ENCODE peak calls at places on chromosomes 5 and 9, in six cellular contexts. One of them, this sample, is unnamed. For H3K36me3 and H3K4me1, the result is how much of the 10 kb centered on the place peaks cover.

GRCh38 chr9:31730398-31730797 is 654.0 kb upstream of the ACO1 start:
- DNase-seq in psoas muscle: peak
- DNase-seq in right lobe of liver: no peak
- DNase-seq in CD8-positive, alpha-beta memory T cell: no peak
- DNase-seq in GM23338: no peak
- DNase-seq in breast epithelium: no peak
- DNase-seq in this sample: no peak

GRCh38 chr5:446864-447263 is 3.9 kb downstream of the EXOC3 start:
- DNase-seq in psoas muscle: peak
- DNase-seq in GM23338: peak
- DNase-seq in right lobe of liver: peak
- DNase-seq in breast epithelium: no peak
- DNase-seq in CD8-positive, alpha-beta memory T cell: peak
- DNase-seq in this sample: peak

GRCh38 chr5:54643679-54644078 is 126.1 kb downstream of the SNX18 start:
- DNase-seq in CD8-positive, alpha-beta memory T cell: no peak
- DNase-seq in breast epithelium: no peak
- DNase-seq in right lobe of liver: no peak
- DNase-seq in GM23338: no peak
- DNase-seq in psoas muscle: no peak
- DNase-seq in this sample: no peak

GRCh38 chr5:67100301-67100700 is 96.3 kb downstream of the CD180 start:
- DNase-seq in right lobe of liver: no peak
- DNase-seq in CD8-positive, alpha-beta memory T cell: no peak
- DNase-seq in breast epithelium: no peak
- DNase-seq in GM23338: no peak
- DNase-seq in psoas muscle: no peak
- DNase-seq in this sample: no peak

GRCh38 chr9:87678650-87679355 is 47.1 kb upstream of the CTSL start:
- DNase-seq in right lobe of liver: peak
- DNase-seq in psoas muscle: no peak
- DNase-seq in GM23338: peak
- DNase-seq in CD8-positive, alpha-beta memory T cell: no peak
- DNase-seq in breast epithelium: no peak
- DNase-seq in this sample: peak

GRCh38 chr5:52577546-52577945 is 210.2 kb upstream of the ITGA1 start:
- DNase-seq in GM23338: no peak
- DNase-seq in breast epithelium: no peak
- DNase-seq in right lobe of liver: no peak
- DNase-seq in psoas muscle: no peak
- DNase-seq in CD8-positive, alpha-beta memory T cell: no peak
- DNase-seq in this sample: no peak

GRCh38 chr5:126484248-126484647 is 61.0 kb downstream of the GRAMD2B start:
- DNase-seq in breast epithelium: no peak
- DNase-seq in right lobe of liver: no peak
- DNase-seq in GM23338: no peak
- DNase-seq in psoas muscle: no peak
- DNase-seq in CD8-positive, alpha-beta memory T cell: no peak
- DNase-seq in this sample: no peak

GRCh38 chr5:175415303-175415702 is 28.7 kb downstream of the DRD1 start:
- DNase-seq in psoas muscle: no peak
- DNase-seq in breast epithelium: no peak
- DNase-seq in right lobe of liver: no peak
- DNase-seq in CD8-positive, alpha-beta memory T cell: no peak
- DNase-seq in GM23338: no peak
- DNase-seq in this sample: no peak

GRCh38 chr9:128121924-128122808 is 5.4 kb downstream of the PTGES2 start:
- DNase-seq in GM23338: no peak
- DNase-seq in breast epithelium: no peak
- DNase-seq in psoas muscle: peak
- DNase-seq in CD8-positive, alpha-beta memory T cell: peak
- DNase-seq in right lobe of liver: peak
- DNase-seq in this sample: no peak

GRCh38 chr9:128120061-128120740 is 7.3 kb downstream of the PTGES2 start:
- DNase-seq in GM23338: no peak
- DNase-seq in CD8-positive, alpha-beta memory T cell: peak
- DNase-seq in breast epithelium: no peak
- DNase-seq in psoas muscle: peak
- DNase-seq in right lobe of liver: peak
- DNase-seq in this sample: no peak

GRCh38 chr9:128120741-128121465 is 6.6 kb downstream of the PTGES2 start:
- DNase-seq in breast epithelium: no peak
- DNase-seq in psoas muscle: peak
- DNase-seq in right lobe of liver: peak
- DNase-seq in GM23338: no peak
- DNase-seq in CD8-positive, alpha-beta memory T cell: peak
- DNase-seq in this sample: no peak

GRCh38 chr9:128122809-128123175 is 4.7 kb downstream of the PTGES2 start:
- DNase-seq in GM23338: no peak
- DNase-seq in breast epithelium: no peak
- DNase-seq in CD8-positive, alpha-beta memory T cell: peak
- DNase-seq in psoas muscle: peak
- DNase-seq in right lobe of liver: peak
- DNase-seq in this sample: no peak

GRCh38 chr9:128121466-128121810 is 6.1 kb downstream of the PTGES2 start:
- DNase-seq in psoas muscle: no peak
- DNase-seq in breast epithelium: no peak
- DNase-seq in right lobe of liver: no peak
- DNase-seq in CD8-positive, alpha-beta memory T cell: no peak
- DNase-seq in GM23338: no peak
- DNase-seq in this sample: no peak
- H3K36me3 ChIP-seq in psoas muscle: under half
- H3K36me3 ChIP-seq in breast epithelium: under half
- H3K36me3 ChIP-seq in right lobe of liver: under half
- H3K36me3 ChIP-seq in CD8-positive, alpha-beta memory T cell: under half
- H3K36me3 ChIP-seq in GM23338: under half
- H3K36me3 ChIP-seq in this sample: under half

GRCh38 chr9:110148384-110148783 is 59.6 kb downstream of the C9orf152 start:
- DNase-seq in GM23338: no peak
- DNase-seq in CD8-positive, alpha-beta memory T cell: no peak
- DNase-seq in right lobe of liver: no peak
- DNase-seq in breast epithelium: no peak
- DNase-seq in psoas muscle: no peak
- DNase-seq in this sample: peak
- H3K4me1 ChIP-seq in GM23338: under half
- H3K4me1 ChIP-seq in CD8-positive, alpha-beta memory T cell: under half
- H3K4me1 ChIP-seq in right lobe of liver: under half
- H3K4me1 ChIP-seq in breast epithelium: under half
- H3K4me1 ChIP-seq in psoas muscle: under half
- H3K4me1 ChIP-seq in this sample: under half

DNA sequence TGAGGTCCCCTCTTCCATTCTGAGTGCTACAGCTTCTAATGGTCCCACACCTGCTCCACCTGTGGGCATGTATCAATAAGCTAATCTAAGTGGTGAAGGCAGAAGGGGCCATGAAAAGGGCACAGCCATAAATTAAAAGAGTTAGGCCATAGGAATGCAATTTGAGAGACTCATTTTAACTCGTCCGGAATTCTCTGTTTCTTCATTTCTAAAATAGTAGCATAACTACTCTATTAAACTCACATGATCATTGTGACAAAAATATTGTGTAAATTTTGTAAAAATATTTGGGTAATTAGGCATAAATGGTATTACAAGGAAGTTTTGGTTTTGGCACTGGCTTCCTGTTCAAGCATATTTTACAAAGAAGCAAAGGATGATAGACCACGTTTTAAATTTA is 103.1 kb upstream of the TXNDC8 start:
- DNase-seq in breast epithelium: no peak
- DNase-seq in CD8-positive, alpha-beta memory T cell: no peak
- DNase-seq in GM23338: no peak
- DNase-seq in right lobe of liver: no peak
- DNase-seq in psoas muscle: no peak
- DNase-seq in this sample: no peak
- H3K36me3 ChIP-seq in breast epithelium: under half
- H3K36me3 ChIP-seq in CD8-positive, alpha-beta memory T cell: under half
- H3K36me3 ChIP-seq in GM23338: under half
- H3K36me3 ChIP-seq in right lobe of liver: under half
- H3K36me3 ChIP-seq in psoas muscle: under half
- H3K36me3 ChIP-seq in this sample: under half

GRCh38 chr9:132348676-132349075 is 6.1 kb downstream of the SETX start:
- DNase-seq in breast epithelium: no peak
- DNase-seq in CD8-positive, alpha-beta memory T cell: no peak
- DNase-seq in right lobe of liver: no peak
- DNase-seq in psoas muscle: no peak
- DNase-seq in GM23338: no peak
- DNase-seq in this sample: no peak

GRCh38 chr9:132350861-132351315 is 3.9 kb downstream of the SETX start:
- DNase-seq in psoas muscle: no peak
- DNase-seq in CD8-positive, alpha-beta memory T cell: peak
- DNase-seq in GM23338: no peak
- DNase-seq in breast epithelium: no peak
- DNase-seq in right lobe of liver: no peak
- DNase-seq in this sample: peak

GRCh38 chr9:132356276-132356924 is 1.6 kb upstream of the SETX start:
- DNase-seq in GM23338: peak
- DNase-seq in psoas muscle: no peak
- DNase-seq in CD8-positive, alpha-beta memory T cell: no peak
- DNase-seq in breast epithelium: no peak
- DNase-seq in right lobe of liver: no peak
- DNase-seq in this sample: no peak

GRCh38 chr9:132354645-132355355 is at the start of gene SETX:
- DNase-seq in breast epithelium: peak
- DNase-seq in psoas muscle: peak
- DNase-seq in right lobe of liver: peak
- DNase-seq in CD8-positive, alpha-beta memory T cell: peak
- DNase-seq in GM23338: peak
- DNase-seq in this sample: peak

DNA sequence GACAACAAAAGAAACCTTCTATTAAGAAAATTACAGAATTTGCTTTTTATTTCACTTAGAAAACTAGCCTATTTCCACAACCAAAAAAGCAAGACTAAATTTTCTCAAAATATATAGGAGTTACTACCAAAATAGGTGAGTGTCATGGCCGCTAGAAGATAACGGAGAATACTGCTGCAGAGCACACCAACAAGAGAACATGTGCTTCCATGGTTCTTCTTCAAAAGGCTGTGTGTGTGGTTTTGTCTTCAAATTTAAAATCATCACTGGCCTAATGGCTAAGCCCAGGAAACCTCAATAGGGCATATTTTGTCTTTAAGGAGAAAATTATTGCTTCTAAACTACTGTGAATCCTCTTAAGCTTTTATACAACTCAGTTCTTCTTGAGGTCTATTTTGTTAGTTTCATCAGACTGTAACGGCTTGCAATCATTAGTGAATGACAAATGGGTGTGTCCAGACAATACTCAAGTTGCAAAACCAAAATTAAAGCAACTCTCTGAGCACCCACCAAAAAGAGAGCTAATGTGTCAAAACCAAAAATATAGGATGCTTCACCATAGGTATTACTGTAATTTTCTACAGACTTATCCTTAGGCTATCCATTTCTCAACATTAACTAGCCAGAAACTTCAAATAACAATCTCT is 3.3 kb downstream of the SETX start:
- DNase-seq in breast epithelium: no peak
- DNase-seq in right lobe of liver: no peak
- DNase-seq in CD8-positive, alpha-beta memory T cell: no peak
- DNase-seq in GM23338: no peak
- DNase-seq in psoas muscle: no peak
- DNase-seq in this sample: no peak
- H3K4me1 ChIP-seq in breast epithelium: under half
- H3K4me1 ChIP-seq in right lobe of liver: under half
- H3K4me1 ChIP-seq in CD8-positive, alpha-beta memory T cell: half or more
- H3K4me1 ChIP-seq in GM23338: under half
- H3K4me1 ChIP-seq in psoas muscle: under half
- H3K4me1 ChIP-seq in this sample: half or more

DNA sequence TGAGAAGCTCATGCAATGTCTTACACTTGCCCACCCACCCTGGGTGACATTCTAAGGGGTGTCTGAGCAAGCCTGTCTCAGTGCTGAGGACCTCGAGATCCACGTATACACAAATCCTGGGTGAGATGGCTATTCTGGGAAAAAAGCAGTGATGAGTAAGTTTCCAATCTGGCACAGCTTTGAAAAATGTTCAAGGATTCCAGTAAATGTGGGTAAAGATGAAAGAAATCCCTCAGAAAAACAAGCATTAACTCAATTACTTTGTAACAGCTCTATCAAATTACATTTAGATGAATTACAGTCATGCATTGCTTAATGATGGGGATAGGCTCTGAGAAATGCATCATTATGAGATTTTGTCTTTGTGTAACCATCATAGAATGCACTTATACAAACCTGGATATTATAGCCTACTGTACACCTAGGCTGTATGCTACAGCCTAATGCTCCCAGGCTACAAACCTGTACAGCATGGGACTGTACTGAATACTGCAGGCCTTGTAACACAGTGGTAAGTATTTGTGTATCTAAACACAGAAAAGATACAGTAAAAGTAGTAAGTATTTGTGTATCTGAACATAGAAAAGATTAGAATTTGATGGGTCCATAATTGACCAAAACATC is 26.9 kb downstream of the GOLM1 start:
- DNase-seq in CD8-positive, alpha-beta memory T cell: no peak
- DNase-seq in right lobe of liver: no peak
- DNase-seq in GM23338: no peak
- DNase-seq in psoas muscle: no peak
- DNase-seq in breast epithelium: no peak
- DNase-seq in this sample: no peak
- H3K36me3 ChIP-seq in CD8-positive, alpha-beta memory T cell: under half
- H3K36me3 ChIP-seq in right lobe of liver: under half
- H3K36me3 ChIP-seq in GM23338: under half
- H3K36me3 ChIP-seq in psoas muscle: under half
- H3K36me3 ChIP-seq in breast epithelium: under half
- H3K36me3 ChIP-seq in this sample: under half

GRCh38 chr9:125655074-125655633 is 51.9 kb downstream of the MAPKAP1 start:
- DNase-seq in breast epithelium: no peak
- DNase-seq in GM23338: no peak
- DNase-seq in psoas muscle: no peak
- DNase-seq in CD8-positive, alpha-beta memory T cell: no peak
- DNase-seq in right lobe of liver: no peak
- DNase-seq in this sample: no peak
- H3K4me1 ChIP-seq in breast epithelium: under half
- H3K4me1 ChIP-seq in GM23338: half or more
- H3K4me1 ChIP-seq in psoas muscle: under half
- H3K4me1 ChIP-seq in CD8-positive, alpha-beta memory T cell: under half
- H3K4me1 ChIP-seq in right lobe of liver: under half
- H3K4me1 ChIP-seq in this sample: under half

GRCh38 chr5:151670074-151670686 is 16.5 kb downstream of the SPARC start:
- DNase-seq in psoas muscle: no peak
- DNase-seq in GM23338: no peak
- DNase-seq in CD8-positive, alpha-beta memory T cell: no peak
- DNase-seq in right lobe of liver: no peak
- DNase-seq in breast epithelium: no peak
- DNase-seq in this sample: no peak

GRCh38 chr5:151665584-151665982 is 21.1 kb downstream of the SPARC start:
- DNase-seq in breast epithelium: no peak
- DNase-seq in CD8-positive, alpha-beta memory T cell: no peak
- DNase-seq in right lobe of liver: no peak
- DNase-seq in GM23338: no peak
- DNase-seq in psoas muscle: no peak
- DNase-seq in this sample: no peak

GRCh38 chr5:151663617-151664322 is 22.9 kb downstream of the SPARC start:
- DNase-seq in right lobe of liver: peak
- DNase-seq in GM23338: no peak
- DNase-seq in CD8-positive, alpha-beta memory T cell: no peak
- DNase-seq in breast epithelium: no peak
- DNase-seq in psoas muscle: peak
- DNase-seq in this sample: no peak

GRCh38 chr5:151664694-151665583 is 21.8 kb downstream of the SPARC start:
- DNase-seq in right lobe of liver: no peak
- DNase-seq in CD8-positive, alpha-beta memory T cell: no peak
- DNase-seq in GM23338: no peak
- DNase-seq in psoas muscle: peak
- DNase-seq in breast epithelium: no peak
- DNase-seq in this sample: no peak

GRCh38 chr5:151667083-151667482 is 19.6 kb downstream of the SPARC start:
- DNase-seq in GM23338: no peak
- DNase-seq in CD8-positive, alpha-beta memory T cell: no peak
- DNase-seq in breast epithelium: no peak
- DNase-seq in right lobe of liver: no peak
- DNase-seq in psoas muscle: no peak
- DNase-seq in this sample: no peak
- H3K36me3 ChIP-seq in GM23338: under half
- H3K36me3 ChIP-seq in CD8-positive, alpha-beta memory T cell: under half
- H3K36me3 ChIP-seq in breast epithelium: under half
- H3K36me3 ChIP-seq in right lobe of liver: under half
- H3K36me3 ChIP-seq in psoas muscle: under half
- H3K36me3 ChIP-seq in this sample: under half

This sample was measured in CD4-positive, alpha-beta memory T cell.